ENCODE peak calls at places on chromosome 15, in five cellular contexts. One of them, this sample, is unnamed.

GRCh38 chr15:66405605-66406004 is 18.9 kb downstream of the MAP2K1 start:
- DNase-seq in cardiac muscle cell: no peak
- DNase-seq in AG09309: no peak
- DNase-seq in left ventricle myocardium inferior: no peak
- DNase-seq in A549: no peak
- DNase-seq in this sample: no peak

GRCh38 chr15:42139596-42139995 is 16.8 kb downstream of the PLA2G4F start:
- DNase-seq in cardiac muscle cell: no peak
- DNase-seq in AG09309: no peak
- DNase-seq in left ventricle myocardium inferior: no peak
- DNase-seq in A549: no peak
- DNase-seq in this sample: no peak

GRCh38 chr15:66864086-66864830 is 162.2 kb downstream of the SMAD6 start:
- DNase-seq in cardiac muscle cell: no peak
- DNase-seq in AG09309: no peak
- DNase-seq in left ventricle myocardium inferior: no peak
- DNase-seq in A549: no peak
- DNase-seq in this sample: no peak

GRCh38 chr15:90020041-90020735 is 19.1 kb downstream of the ZNF710 start:
- DNase-seq in cardiac muscle cell: no peak
- DNase-seq in AG09309: no peak
- DNase-seq in left ventricle myocardium inferior: no peak
- DNase-seq in A549: no peak
- DNase-seq in this sample: no peak

GRCh38 chr15:56672721-56673120 is 60.6 kb downstream of the ZNF280D start:
- DNase-seq in cardiac muscle cell: no peak
- DNase-seq in AG09309: peak; percentile 50
- DNase-seq in left ventricle myocardium inferior: no peak
- DNase-seq in A549: no peak
- DNase-seq in this sample: no peak

GRCh38 chr15:48712546-48712945 is 67.0 kb upstream of the FBN1 start:
- DNase-seq in cardiac muscle cell: no peak
- DNase-seq in AG09309: no peak
- DNase-seq in left ventricle myocardium inferior: no peak
- DNase-seq in A549: no peak
- DNase-seq in this sample: no peak

GRCh38 chr15:80404719-80405553 is 754 bp downstream of the ARNT2 start:
- DNase-seq in cardiac muscle cell: peak; percentile 23
- DNase-seq in AG09309: no peak
- DNase-seq in left ventricle myocardium inferior: no peak
- DNase-seq in A549: peak; percentile 65
- DNase-seq in this sample: no peak

GRCh38 chr15:90595760-90596155 is 66.0 kb downstream of the CRTC3 start:
- DNase-seq in cardiac muscle cell: no peak
- DNase-seq in AG09309: no peak
- DNase-seq in left ventricle myocardium inferior: no peak
- DNase-seq in A549: no peak
- DNase-seq in this sample: no peak

GRCh38 chr15:66707310-66708160 is 5.5 kb downstream of the SMAD6 start:
- DNase-seq in cardiac muscle cell: peak; percentile 90
- DNase-seq in AG09309: no peak
- DNase-seq in left ventricle myocardium inferior: peak; percentile 43
- DNase-seq in A549: peak; percentile 63
- DNase-seq in this sample: no peak

GRCh38 chr15:60539881-60540613 is 61.1 kb upstream of the ICE2 start:
- DNase-seq in cardiac muscle cell: no peak
- DNase-seq in AG09309: no peak
- DNase-seq in left ventricle myocardium inferior: no peak
- DNase-seq in A549: no peak
- DNase-seq in this sample: no peak

GRCh38 chr15:65926899-65927298 is 57.6 kb downstream of the RAB11A start:
- DNase-seq in cardiac muscle cell: no peak
- DNase-seq in AG09309: no peak
- DNase-seq in left ventricle myocardium inferior: no peak
- DNase-seq in A549: no peak
- DNase-seq in this sample: no peak

GRCh38 chr15:37377428-37377827 is 277.1 kb upstream of the MEIS2 start:
- DNase-seq in cardiac muscle cell: no peak
- DNase-seq in AG09309: no peak
- DNase-seq in left ventricle myocardium inferior: no peak
- DNase-seq in A549: no peak
- DNase-seq in this sample: no peak

GRCh38 chr15:79132361-79132760 is 41.8 kb upstream of the RASGRF1 start:
- DNase-seq in cardiac muscle cell: no peak
- DNase-seq in AG09309: no peak
- DNase-seq in left ventricle myocardium inferior: no peak
- DNase-seq in A549: no peak
- DNase-seq in this sample: no peak

GRCh38 chr15:90558182-90558581 is 28.5 kb downstream of the CRTC3 start:
- DNase-seq in cardiac muscle cell: peak; percentile 63
- DNase-seq in AG09309: no peak
- DNase-seq in left ventricle myocardium inferior: no peak
- DNase-seq in A549: no peak
- DNase-seq in this sample: no peak

GRCh38 chr15:87487484-87487883 is 769.1 kb downstream of the NTRK3 start:
- DNase-seq in cardiac muscle cell: no peak
- DNase-seq in AG09309: no peak
- DNase-seq in left ventricle myocardium inferior: no peak
- DNase-seq in A549: no peak
- DNase-seq in this sample: no peak

GRCh38 chr15:79978694-79979519 is 7.9 kb upstream of the BCL2A1 start:
- DNase-seq in cardiac muscle cell: peak; percentile 14
- DNase-seq in AG09309: peak; percentile 61
- DNase-seq in left ventricle myocardium inferior: no peak
- DNase-seq in A549: no peak
- DNase-seq in this sample: no peak

GRCh38 chr15:66581972-66582537 is 16.3 kb upstream of the LCTL start:
- DNase-seq in cardiac muscle cell: no peak
- DNase-seq in AG09309: no peak
- DNase-seq in left ventricle myocardium inferior: no peak
- DNase-seq in A549: no peak
- DNase-seq in this sample: no peak

GRCh38 chr15:26126070-26126469 is 262.9 kb upstream of the ATP10A start:
- DNase-seq in cardiac muscle cell: no peak
- DNase-seq in AG09309: no peak
- DNase-seq in left ventricle myocardium inferior: peak; percentile 30
- DNase-seq in A549: no peak
- DNase-seq in this sample: no peak

GRCh38 chr15:72923304-72923703 is 129.0 kb upstream of the NEO1 start:
- DNase-seq in cardiac muscle cell: no peak
- DNase-seq in AG09309: no peak
- DNase-seq in left ventricle myocardium inferior: no peak
- DNase-seq in A549: no peak
- DNase-seq in this sample: no peak

GRCh38 chr15:83284563-83285283 is at the start of gene BNC1:
- DNase-seq in cardiac muscle cell: peak; percentile 17
- DNase-seq in AG09309: no peak
- DNase-seq in left ventricle myocardium inferior: no peak
- DNase-seq in A549: no peak
- DNase-seq in this sample: no peak

GRCh38 chr15:97691799-97692198 is 268.7 kb upstream of the ARRDC4 start:
- DNase-seq in cardiac muscle cell: no peak
- DNase-seq in AG09309: no peak
- DNase-seq in left ventricle myocardium inferior: no peak
- DNase-seq in A549: no peak
- DNase-seq in this sample: no peak

GRCh38 chr15:39021341-39021740 is 456.7 kb upstream of the RASGRP1 start:
- DNase-seq in cardiac muscle cell: no peak
- DNase-seq in AG09309: no peak
- DNase-seq in left ventricle myocardium inferior: no peak
- DNase-seq in A549: no peak
- DNase-seq in this sample: no peak

GRCh38 chr15:64903331-64903950 is 8.3 kb upstream of the ANKDD1A start:
- DNase-seq in cardiac muscle cell: no peak
- DNase-seq in AG09309: no peak
- DNase-seq in left ventricle myocardium inferior: peak; percentile 3
- DNase-seq in A549: no peak
- DNase-seq in this sample: no peak

GRCh38 chr15:86267892-86268291 is 188.2 kb downstream of the AGBL1 start:
- DNase-seq in cardiac muscle cell: no peak
- DNase-seq in AG09309: no peak
- DNase-seq in left ventricle myocardium inferior: no peak
- DNase-seq in A549: no peak
- DNase-seq in this sample: no peak

GRCh38 chr15:40087991-40088928 is 20.4 kb downstream of the BMF start:
- DNase-seq in cardiac muscle cell: peak; percentile 59
- DNase-seq in AG09309: no peak
- DNase-seq in left ventricle myocardium inferior: peak; percentile 53
- DNase-seq in A549: no peak
- DNase-seq in this sample: no peak

GRCh38 chr15:63049747-63050439 is 7.3 kb downstream of the TPM1 start:
- DNase-seq in cardiac muscle cell: peak; percentile 38
- DNase-seq in AG09309: no peak
- DNase-seq in left ventricle myocardium inferior: no peak
- DNase-seq in A549: no peak
- DNase-seq in this sample: no peak

GRCh38 chr15:40928351-40928974 is 677 bp upstream of the DLL4 start:
- DNase-seq in cardiac muscle cell: no peak
- DNase-seq in AG09309: no peak
- DNase-seq in left ventricle myocardium inferior: no peak
- DNase-seq in A549: no peak
- DNase-seq in this sample: no peak

GRCh38 chr15:92848852-92849598 is 51.1 kb upstream of the CHD2 start:
- DNase-seq in cardiac muscle cell: no peak
- DNase-seq in AG09309: peak; percentile 53
- DNase-seq in left ventricle myocardium inferior: no peak
- DNase-seq in A549: no peak
- DNase-seq in this sample: peak; percentile 46

GRCh38 chr15:68268405-68268804 is 9.1 kb upstream of the FEM1B start:
- DNase-seq in cardiac muscle cell: no peak
- DNase-seq in AG09309: no peak
- DNase-seq in left ventricle myocardium inferior: no peak
- DNase-seq in A549: no peak
- DNase-seq in this sample: no peak

GRCh38 chr15:100863406-100864198 is 16.0 kb upstream of the ALDH1A3 start:
- DNase-seq in cardiac muscle cell: no peak
- DNase-seq in AG09309: no peak
- DNase-seq in left ventricle myocardium inferior: peak; percentile 74
- DNase-seq in A549: no peak
- DNase-seq in this sample: no peak

GRCh38 chr15:63461230-63461629 is 43.2 kb upstream of the USP3 start:
- DNase-seq in cardiac muscle cell: peak; percentile 51
- DNase-seq in AG09309: no peak
- DNase-seq in left ventricle myocardium inferior: no peak
- DNase-seq in A549: no peak
- DNase-seq in this sample: no peak

GRCh38 chr15:78075490-78076230 is 1.9 kb downstream of the TBC1D2B start:
- DNase-seq in cardiac muscle cell: peak; percentile 74
- DNase-seq in AG09309: no peak
- DNase-seq in left ventricle myocardium inferior: no peak
- DNase-seq in A549: no peak
- DNase-seq in this sample: no peak

GRCh38 chr15:33994005-33994615 is 25.8 kb downstream of the CHRM5 start:
- DNase-seq in cardiac muscle cell: peak; percentile 28
- DNase-seq in AG09309: no peak
- DNase-seq in left ventricle myocardium inferior: no peak
- DNase-seq in A549: no peak
- DNase-seq in this sample: no peak

GRCh38 chr15:83287541-83288027 is 3.1 kb upstream of the BNC1 start:
- DNase-seq in cardiac muscle cell: no peak
- DNase-seq in AG09309: peak; percentile 96
- DNase-seq in left ventricle myocardium inferior: no peak
- DNase-seq in A549: peak; percentile 54
- DNase-seq in this sample: peak; percentile 80

GRCh38 chr15:79089890-79090486 is 592 bp downstream of the RASGRF1 start:
- DNase-seq in cardiac muscle cell: no peak
- DNase-seq in AG09309: no peak
- DNase-seq in left ventricle myocardium inferior: no peak
- DNase-seq in A549: no peak
- DNase-seq in this sample: no peak

GRCh38 chr15:75821946-75822345 is 21.3 kb upstream of the UBE2Q2 start:
- DNase-seq in cardiac muscle cell: no peak
- DNase-seq in AG09309: no peak
- DNase-seq in left ventricle myocardium inferior: no peak
- DNase-seq in A549: no peak
- DNase-seq in this sample: no peak

DNA sequence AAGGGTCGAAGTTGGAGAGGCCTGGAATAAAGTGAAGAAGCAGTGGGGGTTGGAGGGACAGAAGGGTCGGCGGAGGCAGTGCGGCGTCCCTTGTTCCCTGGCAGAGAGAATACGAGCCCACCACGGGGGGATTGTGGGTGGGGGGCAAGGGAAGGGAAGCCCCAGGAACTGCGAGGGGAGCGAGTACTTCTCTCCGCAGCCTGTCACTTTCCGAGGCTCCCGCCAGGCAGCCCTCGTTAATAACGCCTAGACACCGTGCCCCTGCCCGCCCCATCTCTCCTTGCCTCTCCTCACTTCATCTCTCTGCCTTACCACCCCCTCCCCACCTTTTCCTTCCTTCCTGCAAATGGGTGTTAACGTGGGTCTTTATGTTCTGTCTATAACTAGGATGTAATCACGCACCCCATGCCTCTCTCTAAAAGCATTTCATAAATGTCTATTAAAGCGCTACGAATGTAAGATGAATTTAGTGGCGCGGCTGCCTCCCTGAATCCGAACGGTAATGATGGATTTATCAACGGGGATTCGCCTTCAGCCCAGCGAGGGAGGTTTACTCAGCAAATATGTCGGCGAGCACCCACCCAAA is 13.7 kb downstream of the NR2F2 start:
- DNase-seq in cardiac muscle cell: no peak
- DNase-seq in AG09309: no peak
- DNase-seq in left ventricle myocardium inferior: no peak
- DNase-seq in A549: no peak
- DNase-seq in this sample: no peak
- TF ChIP-seq CTCF in cardiac muscle cell: no peak
- TF ChIP-seq CTCF in AG09309: no peak
- TF ChIP-seq CTCF in left ventricle myocardium inferior: no peak
- TF ChIP-seq CTCF in A549: no peak
- TF ChIP-seq CTCF in this sample: no peak

GRCh38 chr15:29570121-29570930 is 251.9 kb downstream of the TJP1 start:
- DNase-seq in cardiac muscle cell: peak; percentile 66
- DNase-seq in AG09309: no peak
- DNase-seq in left ventricle myocardium inferior: no peak
- DNase-seq in A549: no peak
- DNase-seq in this sample: no peak
- H3K4me3 ChIP-seq in cardiac muscle cell: peak overlapping the region; percentile 90
- H3K4me3 ChIP-seq in AG09309: no peak overlapping the region
- H3K4me3 ChIP-seq in left ventricle myocardium inferior: peak overlapping the region; percentile 63
- H3K4me3 ChIP-seq in A549: peak overlapping the region; percentile 59
- H3K4me3 ChIP-seq in this sample: no peak overlapping the region

DNA sequence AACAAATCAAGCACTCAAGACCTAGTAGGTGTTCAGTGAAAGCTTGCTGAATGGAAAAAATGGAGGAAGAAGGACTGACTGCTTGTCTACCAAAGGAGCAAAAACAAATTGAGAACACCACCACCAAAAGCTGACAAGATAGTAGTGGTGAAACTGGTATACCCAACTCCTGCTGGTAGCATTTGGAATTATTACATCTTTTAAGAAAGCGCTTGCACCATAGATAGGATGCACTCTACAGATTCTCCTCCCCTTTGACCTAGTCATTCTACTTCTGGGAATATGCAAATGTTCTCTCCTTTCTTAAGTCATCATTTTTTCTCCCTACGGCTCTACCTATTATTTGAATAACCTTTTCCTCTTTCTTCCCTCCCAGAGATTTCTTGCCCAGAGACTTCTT is 74.8 kb upstream of the TLE3 start:
- DNase-seq in cardiac muscle cell: no peak
- DNase-seq in AG09309: no peak
- DNase-seq in left ventricle myocardium inferior: no peak
- DNase-seq in A549: peak; percentile 30
- DNase-seq in this sample: no peak
- TF ChIP-seq CTCF in cardiac muscle cell: no peak
- TF ChIP-seq CTCF in AG09309: no peak
- TF ChIP-seq CTCF in left ventricle myocardium inferior: no peak
- TF ChIP-seq CTCF in A549: no peak
- TF ChIP-seq CTCF in this sample: no peak

GRCh38 chr15:77014137-77015081 is 19.5 kb downstream of the PSTPIP1 start:
- DNase-seq in cardiac muscle cell: no peak
- DNase-seq in AG09309: no peak
- DNase-seq in left ventricle myocardium inferior: no peak
- DNase-seq in A549: no peak
- DNase-seq in this sample: no peak
- H3K4me3 ChIP-seq in cardiac muscle cell: no peak overlapping the region
- H3K4me3 ChIP-seq in AG09309: no peak overlapping the region
- H3K4me3 ChIP-seq in left ventricle myocardium inferior: no peak overlapping the region
- H3K4me3 ChIP-seq in A549: no peak overlapping the region
- H3K4me3 ChIP-seq in this sample: no peak overlapping the region